ENCODE peak calls at places on chromosomes 13 and 19, in nine cellular contexts. H is esophagus squamous epithelium, O is upper lobe of left lung, R is uterus, G is adrenal gland, N is transverse colon, A is K562, X is suprapubic skin, F is stomach. P is an unnamed sample.

GRCh38 chr13:70188567-70188966 is 80.3 kb upstream of the KLHL1 start:
- DNase-seq in A (no peak), N (no peak), X (no peak), G (no peak), R (no peak), O (no peak), H (no peak), F (no peak), P (no peak)

GRCh38 chr13:97999653-98000052 is 46.2 kb downstream of the IPO5 start:
- DNase-seq in O (no peak), G (no peak), X (no peak), H (no peak), A (no peak), N (no peak), F (no peak), R (no peak), P (no peak)

GRCh38 chr13:97295279-97296182 is 73.4 kb downstream of the MBNL2 start:
- DNase-seq in A (no peak), F (no peak), H (no peak), G (no peak), N (no peak), X (no peak), R (no peak), O (no peak), P (no peak)

GRCh38 chr13:92842145-92842544 is 384.5 kb upstream of the GPC6 start:
- DNase-seq in N (no peak), R (no peak), G (no peak), X (no peak), O (no peak), H (no peak), F (no peak), A (no peak), P (no peak)

GRCh38 chr13:94247890-94248289 is 231.6 kb downstream of the DCT start:
- DNase-seq in R (no peak), X (no peak), N (no peak), O (no peak), A (no peak), G (no peak), F (no peak), H (no peak), P (no peak)

GRCh38 chr13:94119360-94119936 is 360.0 kb downstream of the DCT start:
- DNase-seq in G (no peak), F (peak; percentile 45), N (peak; percentile 62), R (no peak), X (no peak), A (no peak), H (no peak), O (peak; percentile 48), P (no peak)

GRCh38 chr19:42401365-42402303 is 11.5 kb upstream of the CNFN start:
- DNase-seq in A (peak; percentile 81), G (peak; percentile 90), R (peak; percentile 79), H (no peak), O (peak; percentile 75), F (peak; percentile 80), N (peak; percentile 83), X (peak; percentile 89), P (peak; percentile 63)

GRCh38 chr13:20715340-20715732 is 11.8 kb downstream of the IL17D start:
- DNase-seq in A (no peak), O (no peak), R (no peak), N (no peak), X (no peak), H (no peak), G (no peak), F (no peak), P (no peak)

GRCh38 chr13:85798999-85799646 is at the start of gene SLITRK6:
- DNase-seq in X (no peak), O (no peak), H (no peak), G (no peak), R (no peak), N (no peak), F (no peak), A (no peak), P (peak; percentile 40)

GRCh38 chr13:39527961-39528720 is 74.9 kb downstream of the LHFPL6 start:
- DNase-seq in H (no peak), O (no peak), X (no peak), N (no peak), A (no peak), R (peak; percentile 33), G (peak; percentile 55), F (no peak), P (no peak)

GRCh38 chr19:5081441-5082161 is 112.7 kb downstream of the KDM4B start:
- DNase-seq in G (no peak), A (no peak), F (no peak), H (no peak), O (no peak), N (no peak), R (no peak), X (no peak), P (no peak)

GRCh38 chr19:51441410-51442390 is 16.6 kb downstream of the SIGLEC8 start:
- DNase-seq in G (peak; percentile 29), O (peak; percentile 49), H (no peak), X (no peak), N (peak; percentile 73), R (no peak), A (peak; percentile 82), F (peak; percentile 54), P (peak; percentile 86)

GRCh38 chr13:107817652-107818287 is 397.6 kb downstream of the LIG4 start:
- DNase-seq in O (no peak), G (no peak), F (no peak), H (no peak), R (no peak), A (no peak), X (no peak), N (no peak), P (no peak)

GRCh38 chr19:17536957-17537356 is 18.5 kb upstream of the COLGALT1 start:
- DNase-seq in F (no peak), X (no peak), R (no peak), N (no peak), H (no peak), O (no peak), A (no peak), G (no peak), P (no peak)

GRCh38 chr19:41851456-41851855 is 6.6 kb downstream of the DMRTC2 start:
- DNase-seq in N (no peak), O (no peak), F (no peak), A (no peak), R (no peak), X (no peak), H (no peak), G (no peak), P (no peak)

GRCh38 chr19:17721821-17722220 is 2.5 kb downstream of the MAP1S start:
- DNase-seq in N (no peak), R (no peak), G (peak; percentile 60), A (no peak), O (peak; percentile 81), F (no peak), H (no peak), X (no peak), P (no peak)

GRCh38 chr19:18441804-18442788 is 4.2 kb upstream of the ISYNA1 start:
- DNase-seq in H (no peak), F (no peak), G (peak; percentile 35), O (no peak), R (no peak), X (no peak), A (peak; percentile 82), N (no peak), P (no peak)

GRCh38 chr19:7200739-7201138 is 93.5 kb downstream of the INSR start:
- DNase-seq in O (no peak), F (no peak), N (no peak), G (no peak), A (no peak), X (no peak), R (no peak), H (no peak), P (no peak)

GRCh38 chr19:7197169-7197759 is 97.0 kb downstream of the INSR start:
- DNase-seq in H (peak; percentile 46), O (peak; percentile 95), R (peak; percentile 94), G (peak; percentile 95), X (peak; percentile 97), N (peak; percentile 92), F (peak; percentile 92), A (peak; percentile 83), P (peak; percentile 94)

GRCh38 chr19:7202888-7203287 is 91.3 kb downstream of the INSR start:
- DNase-seq in R (no peak), G (no peak), A (no peak), X (no peak), H (no peak), O (no peak), N (no peak), F (no peak), P (no peak)

GRCh38 chr19:7197760-7198696 is 96.2 kb downstream of the INSR start:
- DNase-seq in N (peak; percentile 94), O (peak; percentile 93), X (peak; percentile 91), F (peak; percentile 95), R (peak; percentile 94), G (peak; percentile 91), H (peak; percentile 42), A (peak; percentile 90), P (peak; percentile 83)

GRCh38 chr19:7199613-7200533 is 94.3 kb downstream of the INSR start:
- DNase-seq in F (peak; percentile 46), R (no peak), G (no peak), A (no peak), N (peak; percentile 57), X (no peak), H (no peak), O (no peak), P (no peak)
- TF ChIP-seq POLR2A in F (no peak), R (no peak), G (peak; percentile 20), A (no peak), N (peak; percentile 23), X (no peak), H (no peak), O (no peak), P (no peak)

GRCh38 chr13:114065926-114066774 is 66.3 kb downstream of the RASA3 start:
- DNase-seq in X (peak; percentile 71), H (no peak), N (peak; percentile 54), A (no peak), R (no peak), G (no peak), O (no peak), F (no peak), P (no peak)
- H3K4me3 ChIP-seq in X (peak overlapping the region; percentile 32), H (peak overlapping the region; percentile 61), N (no peak overlapping the region), A (no peak overlapping the region), R (no peak overlapping the region), G (no peak overlapping the region), O (peak overlapping the region; percentile 34), F (no peak overlapping the region), P (no peak overlapping the region)

GRCh38 chr13:42855416-42855815 is 74.0 kb downstream of the FAM216B start:
- DNase-seq in A (no peak), F (no peak), R (no peak), X (no peak), G (no peak), H (no peak), O (no peak), N (no peak), P (no peak)
- TF ChIP-seq POLR2A in A (no peak), F (no peak), R (no peak), X (no peak), G (no peak), H (no peak), O (no peak), N (no peak), P (no peak)

DNA sequence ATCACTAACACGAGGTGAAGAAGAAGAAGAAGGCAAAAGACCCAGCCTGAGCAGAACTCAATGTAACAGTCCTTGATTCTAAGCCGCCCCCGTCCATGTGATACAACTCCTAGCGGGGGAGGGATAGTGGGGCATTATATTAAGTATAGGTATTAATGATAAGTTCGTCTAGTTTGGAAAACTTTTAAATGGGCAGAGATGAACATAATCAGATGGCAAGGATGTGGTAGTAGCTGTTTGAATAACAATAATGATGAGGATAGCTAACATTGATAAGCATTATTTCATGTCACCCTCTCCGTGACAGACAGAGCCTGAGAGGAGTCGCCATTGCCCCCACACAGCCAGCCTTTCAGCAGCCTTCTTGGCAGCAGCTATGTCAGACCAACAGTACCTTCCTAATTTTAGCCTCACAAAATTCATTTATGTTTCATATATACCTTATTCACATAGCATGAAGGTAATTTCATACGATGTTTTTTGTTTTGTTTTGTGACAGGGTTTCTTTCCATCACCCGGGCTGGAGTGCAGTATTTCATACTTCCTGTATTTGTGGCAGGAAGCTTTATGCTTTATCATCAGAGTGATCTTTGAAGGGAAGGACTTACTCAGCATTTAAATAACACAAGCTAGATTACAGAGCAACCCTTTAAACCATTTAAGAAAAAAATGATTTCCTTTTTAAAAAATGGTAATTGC is 64.4 kb upstream of the NPAS1 start:
- DNase-seq in N (no peak), H (no peak), A (peak; percentile 58), R (no peak), X (no peak), O (no peak), G (no peak), F (no peak), P (no peak)
- H3K4me3 ChIP-seq in N (no peak overlapping the region), H (peak overlapping the region; percentile 31), A (peak overlapping the region; percentile 19), R (no peak overlapping the region), X (peak overlapping the region; percentile 1), O (peak overlapping the region; percentile 29), G (no peak overlapping the region), F (no peak overlapping the region), P (no peak overlapping the region)